ENCODE peak calls at places on chromosomes 13 and 19, in four cellular contexts. C is HFFc6, W is endothelial cell of umbilical vein, D is WTC11. U is an unnamed sample.

GRCh38 chr13:114151565-114152284 is 19.3 kb upstream of the RASA3 start:
- DNase-seq in C (no peak), W (no peak), D (no peak), U (peak)

GRCh38 chr13:79549355-79550106 is 68.6 kb downstream of the NDFIP2 start:
- DNase-seq in C (no peak), W (no peak), D (no peak), U (no peak)

GRCh38 chr19:19160489-19161035 is 9.5 kb downstream of the MEF2B start:
- DNase-seq in C (no peak), W (no peak), D (peak), U (no peak)

GRCh38 chr13:39419866-39420265 is 183.1 kb downstream of the LHFPL6 start:
- DNase-seq in C (no peak), W (no peak), D (no peak), U (no peak)

GRCh38 chr19:19207637-19208582 is 3.8 kb upstream of the NCAN start:
- DNase-seq in C (no peak), W (no peak), D (no peak), U (no peak)

GRCh38 chr19:17489392-17490030 is 19.2 kb downstream of the SLC27A1 start:
- DNase-seq in C (no peak), W (peak), D (no peak), U (no peak)

GRCh38 chr19:14343286-14343685 is 38.0 kb upstream of the ADGRE5 start:
- DNase-seq in C (no peak), W (no peak), D (no peak), U (no peak)

GRCh38 chr13:26062853-26063444 is 11.1 kb upstream of the SHISA2 start:
- DNase-seq in C (peak), W (peak), D (no peak), U (no peak)

GRCh38 chr13:60623131-60623530 is 226.1 kb downstream of the TDRD3 start:
- DNase-seq in C (no peak), W (no peak), D (no peak), U (no peak)

GRCh38 chr13:33785384-33785783 is 32.6 kb upstream of the RFC3 start:
- DNase-seq in C (no peak), W (no peak), D (no peak), U (no peak)

GRCh38 chr13:97892717-97893116 is 60.8 kb upstream of the IPO5 start:
- DNase-seq in C (peak), W (no peak), D (no peak), U (no peak)

GRCh38 chr19:45074744-45075143 is 1.5 kb downstream of the ZNF296 start:
- DNase-seq in C (no peak), W (no peak), D (peak), U (no peak)

GRCh38 chr13:95787356-95788099 is 110.6 kb downstream of the DNAJC3 start:
- DNase-seq in C (no peak), W (no peak), D (no peak), U (no peak)

GRCh38 chr19:38739440-38740251 is 4.6 kb downstream of the CAPN12 start:
- DNase-seq in C (no peak), W (peak), D (no peak), U (no peak)

GRCh38 chr19:27971071-27971470 is 1241.9 kb downstream of the UQCRFS1 start:
- DNase-seq in C (peak), W (no peak), D (peak), U (no peak)

GRCh38 chr13:52695856-52696255 is 43.2 kb downstream of the SUGT1 start:
- DNase-seq in C (peak), W (no peak), D (no peak), U (no peak)

GRCh38 chr13:60484865-60485264 is 87.8 kb downstream of the TDRD3 start:
- DNase-seq in C (no peak), W (no peak), D (no peak), U (no peak)

GRCh38 chr13:51894239-51894638 is 32.5 kb downstream of the CCDC70 start:
- DNase-seq in C (no peak), W (no peak), D (no peak), U (no peak)

GRCh38 chr19:14476307-14476662 is 1.1 kb upstream of the PTGER1 start:
- DNase-seq in C (no peak), W (no peak), D (no peak), U (no peak)

GRCh38 chr13:106593131-106593530 is 25.2 kb upstream of the ARGLU1 start:
- DNase-seq in C (no peak), W (no peak), D (no peak), U (no peak)

GRCh38 chr13:98839826-98840769 is 87.6 kb upstream of the SLC15A1 start:
- DNase-seq in C (peak), W (peak), D (peak), U (no peak)

GRCh38 chr19:7255631-7256030 is 38.6 kb downstream of the INSR start:
- DNase-seq in C (no peak), W (no peak), D (no peak), U (no peak)

GRCh38 chr13:107121793-107122192 is 553.9 kb upstream of the ARGLU1 start:
- DNase-seq in C (no peak), W (no peak), D (no peak), U (no peak)

GRCh38 chr19:58361900-58362271 is 665 bp downstream of the ZNF497 start:
- DNase-seq in C (no peak), W (no peak), D (no peak), U (no peak)

GRCh38 chr19:57056972-57057371 is 62.8 kb upstream of the USP29 start:
- DNase-seq in C (no peak), W (no peak), D (no peak), U (no peak)

GRCh38 chr19:19552811-19553210 is 14.7 kb downstream of the CILP2 start:
- DNase-seq in C (no peak), W (no peak), D (peak), U (no peak)

GRCh38 chr13:85798999-85799646 is at the start of gene SLITRK6:
- DNase-seq in C (peak), W (no peak), D (no peak), U (no peak)

U was measured in effector memory CD4-positive, alpha-beta T cell.